ENCODE peak calls at places on chromosomes 2 and 18, in nine cellular contexts. Q is iPS DF 6.9; S is adipocyte; D is GM23338; E is CD8-positive, alpha-beta T cell; K is keratinocyte; I is colonic mucosa; H is mammary epithelial cell; J is BJ. F is an unnamed sample.

GRCh38 chr18:3262234-3263171 is 570 bp downstream of the MYL12B start:
- DNase-seq in I (peak; percentile 41), J (no peak), K (no peak), S (peak; percentile 54), H (peak; percentile 45), Q (no peak), E (peak; percentile 51), D (peak; percentile 36), F (no peak)

GRCh38 chr18:21593540-21594257 is 6.8 kb downstream of the ESCO1 start:
- DNase-seq in H (no peak), J (no peak), Q (no peak), E (no peak), K (no peak), S (no peak), I (no peak), D (no peak), F (no peak)

GRCh38 chr2:23947350-23947749 is 7.1 kb downstream of the UBXN2A start:
- DNase-seq in D (no peak), H (no peak), S (no peak), J (no peak), K (no peak), I (no peak), Q (no peak), E (no peak), F (no peak)

GRCh38 chr2:28567076-28567471 is 71.2 kb downstream of the PLB1 start:
- DNase-seq in S (no peak), E (no peak), Q (no peak), J (no peak), D (peak; percentile 65), I (no peak), K (no peak), H (no peak), F (no peak)

GRCh38 chr2:98730053-98730850 is 680 bp downstream of the MGAT4A start:
- DNase-seq in Q (no peak), J (no peak), S (peak; percentile 25), E (peak; percentile 81), D (peak; percentile 38), H (no peak), K (no peak), I (peak; percentile 71), F (no peak)

GRCh38 chr2:28956415-28956826 is 24.7 kb upstream of the TOGARAM2 start:
- DNase-seq in E (peak; percentile 70), H (no peak), Q (peak; percentile 39), K (no peak), J (no peak), D (peak; percentile 89), S (peak; percentile 9), I (no peak), F (no peak)

GRCh38 chr18:11767935-11768334 is 78.9 kb downstream of the GNAL start:
- DNase-seq in J (no peak), D (no peak), K (no peak), S (peak; percentile 66), E (no peak), H (peak; percentile 21), Q (no peak), I (no peak), F (no peak)

GRCh38 chr2:131104487-131105155 is 515 bp upstream of the PLEKHB2 start:
- DNase-seq in D (peak; percentile 81), Q (no peak), K (no peak), S (peak; percentile 78), J (no peak), I (peak; percentile 64), H (peak; percentile 71), E (peak; percentile 61), F (peak; percentile 20)

GRCh38 chr2:159793265-159793664 is 4.7 kb downstream of the CD302 start:
- DNase-seq in J (no peak), K (no peak), H (no peak), D (no peak), I (no peak), S (no peak), E (no peak), Q (no peak), F (no peak)

DNA sequence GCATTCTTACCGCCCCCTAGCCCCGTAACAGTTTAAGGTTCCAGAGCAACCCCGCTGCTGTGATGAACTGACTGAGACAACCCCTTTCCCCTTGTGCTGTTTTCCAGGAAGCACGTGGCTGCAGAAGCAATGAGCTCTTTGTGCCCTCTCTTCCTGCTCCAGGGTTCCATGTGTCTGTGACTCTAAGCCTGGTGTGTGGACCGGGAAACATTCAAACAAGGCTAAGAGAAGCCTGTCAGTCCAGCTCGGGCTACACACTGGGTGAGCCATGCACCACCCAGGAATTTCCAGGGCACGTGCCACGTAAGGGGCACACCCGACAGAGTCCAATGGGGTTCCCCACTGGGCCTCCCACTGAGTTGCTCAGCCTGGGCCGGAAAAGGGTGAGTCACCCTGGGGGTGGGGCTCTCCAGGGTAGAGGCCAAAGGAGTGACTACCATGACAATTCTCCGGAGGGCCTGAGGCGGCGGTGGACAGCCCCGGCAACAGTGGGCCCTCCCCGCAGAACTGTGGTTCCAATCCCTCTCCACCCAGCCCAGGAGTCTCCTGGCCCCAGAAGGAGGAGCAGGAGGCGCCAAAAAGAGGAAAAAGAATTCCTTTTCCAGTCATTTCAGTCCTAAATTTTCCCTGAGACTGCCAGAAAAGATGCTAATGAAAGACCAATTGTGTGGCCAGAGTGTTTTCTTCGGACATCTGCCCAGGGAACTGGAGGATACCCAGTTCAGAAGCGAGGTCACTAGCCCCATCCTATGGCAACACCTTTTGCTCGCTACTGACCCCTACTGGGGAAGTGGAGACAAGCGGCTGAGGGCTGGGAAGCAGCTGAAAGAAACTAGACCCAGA is 157.8 kb upstream of the SLC1A4 start:
- DNase-seq in S (peak; percentile 88), D (peak; percentile 86), E (peak; percentile 78), Q (peak; percentile 58), K (peak; percentile 96), I (peak; percentile 92), J (no peak), H (peak; percentile 98), F (peak; percentile 80)
- H3K4me3 ChIP-seq in S (peak overlapping the region; percentile 54), D (no peak overlapping the region), E (no peak overlapping the region), Q (no peak overlapping the region), K (no peak overlapping the region), I (no peak overlapping the region), J (no peak overlapping the region), H (no peak overlapping the region), F (no peak overlapping the region)

GRCh38 chr2:182852090-182852489 is 14.3 kb downstream of the FRZB start:
- DNase-seq in I (no peak), S (no peak), E (no peak), J (no peak), K (no peak), Q (no peak), H (no peak), D (peak; percentile 13), F (no peak)

GRCh38 chr2:182855376-182855775 is 11.1 kb downstream of the FRZB start:
- DNase-seq in E (no peak), Q (no peak), J (no peak), H (no peak), I (no peak), K (no peak), D (no peak), S (no peak), F (no peak)

GRCh38 chr2:182858671-182859070 is 7.8 kb downstream of the FRZB start:
- DNase-seq in S (no peak), D (no peak), J (no peak), I (no peak), K (no peak), Q (no peak), E (no peak), H (no peak), F (no peak)

GRCh38 chr2:182854405-182855105 is 11.9 kb downstream of the FRZB start:
- DNase-seq in D (peak; percentile 35), H (no peak), K (no peak), I (no peak), J (no peak), Q (no peak), E (no peak), S (no peak), F (no peak)

DNA sequence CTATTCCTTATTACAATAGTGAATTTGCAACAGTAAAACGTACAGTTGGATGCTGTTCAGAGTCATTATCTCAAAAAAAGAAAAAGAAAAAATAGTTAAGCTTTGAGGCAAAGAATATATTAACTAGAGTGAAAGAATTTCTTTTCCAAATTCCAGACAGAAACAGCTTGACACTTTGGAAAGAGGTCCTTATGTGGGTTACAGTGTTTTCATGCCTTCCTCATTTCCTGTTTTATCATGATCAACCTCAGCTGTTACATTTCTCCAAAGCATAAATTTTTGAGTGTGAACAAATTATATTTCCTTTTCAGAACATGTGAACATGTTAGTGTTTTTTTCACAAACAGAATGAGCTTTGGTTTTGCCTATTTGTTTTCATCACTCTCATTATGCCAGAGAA is 13.7 kb downstream of the FRZB start:
- DNase-seq in J (no peak), E (no peak), K (no peak), D (no peak), I (no peak), S (no peak), Q (no peak), H (no peak), F (no peak)
- H3K4me3 ChIP-seq in J (no peak overlapping the region), E (no peak overlapping the region), K (no peak overlapping the region), D (no peak overlapping the region), I (no peak overlapping the region), S (no peak overlapping the region), Q (no peak overlapping the region), H (no peak overlapping the region), F (no peak overlapping the region)

GRCh38 chr2:239640210-239640609 is 239.4 kb upstream of the HDAC4 start:
- DNase-seq in Q (no peak), S (no peak), J (no peak), I (no peak), K (no peak), E (no peak), D (no peak), H (no peak), F (no peak)
- H3K4me3 ChIP-seq in Q (no peak overlapping the region), S (no peak overlapping the region), J (no peak overlapping the region), I (no peak overlapping the region), K (no peak overlapping the region), E (no peak overlapping the region), D (no peak overlapping the region), H (no peak overlapping the region), F (no peak overlapping the region)

GRCh38 chr2:74551942-74552913 is 1.5 kb downstream of the LOXL3 start:
- DNase-seq in D (no peak), Q (no peak), E (no peak), J (no peak), K (no peak), H (no peak), S (no peak), I (no peak), F (no peak)
- H3K4me3 ChIP-seq in D (peak overlapping the region; percentile 93), Q (no peak overlapping the region), E (no peak overlapping the region), J (peak overlapping the region; percentile 54), K (no peak overlapping the region), H (no peak overlapping the region), S (peak overlapping the region; percentile 87), I (peak overlapping the region; percentile 76), F (peak overlapping the region; percentile 93)

GRCh38 chr2:105102963-105103421 is 65.1 kb downstream of the MRPS9 start:
- DNase-seq in K (no peak), J (peak; percentile 39), E (no peak), D (peak; percentile 97), H (peak; percentile 61), Q (peak; percentile 87), S (peak; percentile 42), I (no peak), F (peak; percentile 42)
- H3K4me3 ChIP-seq in K (no peak overlapping the region), J (no peak overlapping the region), E (no peak overlapping the region), D (no peak overlapping the region), H (no peak overlapping the region), Q (no peak overlapping the region), S (no peak overlapping the region), I (no peak overlapping the region), F (no peak overlapping the region)